ENCODE peak calls at places on chromosome 14, in ten cellular contexts. B is endothelial cell; G is iris pigment epithelial cell; V is activated naive CD8-positive, alpha-beta T cell treated with anti-CD3 and anti-CD28 coated beads, Interleukin-2, amount 50 U/mL, for 24 hours; L is K562; X is NCI-H2171; K is heart right ventricle; C is lung; M is SW 1271; Q is non-pigmented ciliary epithelial cell. E is an unnamed sample.
A peak's percentile ranks its signal among the peaks of the same experiment; 100 is the strongest.

GRCh38 chr14:89429206-89430091 is 12.4 kb upstream of the FOXN3 start:
- DNase-seq in K (no peak), Q (no peak), X (peak; percentile 58), B (no peak), M (no peak), L (no peak), V (peak; percentile 62), C (no peak), G (no peak), E (no peak)

GRCh38 chr14:34981743-34982420 is 910 bp upstream of the SRP54 start:
- DNase-seq in G (peak; percentile 65), X (peak; percentile 28), C (peak; percentile 31), B (peak; percentile 52), K (no peak), L (no peak), M (peak; percentile 73), V (peak; percentile 33), Q (no peak), E (peak; percentile 55)

GRCh38 chr14:21940887-21941855 is 267.6 kb upstream of the OR4E1 start:
- DNase-seq in M (peak; percentile 45), G (peak; percentile 32), Q (no peak), L (peak; percentile 5), B (peak; percentile 53), V (peak; percentile 11), C (no peak), X (peak; percentile 53), K (no peak), E (peak; percentile 52)

GRCh38 chr14:65352964-65353530 is 59.5 kb upstream of the FUT8 start:
- DNase-seq in K (no peak), Q (no peak), V (peak; percentile 20), L (no peak), C (no peak), X (no peak), G (no peak), M (no peak), B (no peak), E (peak; percentile 89)

GRCh38 chr14:51431033-51431709 is 191.1 kb downstream of the TMX1 start:
- DNase-seq in Q (no peak), C (no peak), V (no peak), K (no peak), B (no peak), L (no peak), G (peak; percentile 69), X (no peak), M (no peak), E (no peak)

GRCh38 chr14:44833376-44833775 is 128.4 kb downstream of the KLHL28 start:
- DNase-seq in X (no peak), V (no peak), M (no peak), C (no peak), G (peak; percentile 19), L (no peak), K (no peak), Q (no peak), B (no peak), E (peak; percentile 54)

GRCh38 chr14:96745500-96746051 is 51.6 kb upstream of the VRK1 start:
- DNase-seq in X (no peak), Q (no peak), V (no peak), B (no peak), L (no peak), K (no peak), G (peak; percentile 7), M (no peak), C (no peak), E (no peak)

GRCh38 chr14:73457935-73458218 is 469 bp downstream of the NUMB start:
- DNase-seq in B (no peak), K (peak; percentile 49), C (peak; percentile 57), M (no peak), V (peak; percentile 18), X (no peak), L (no peak), Q (no peak), G (no peak), E (peak; percentile 39)

GRCh38 chr14:90767899-90768298 is 48.3 kb downstream of the TTC7B start:
- DNase-seq in V (no peak), K (no peak), L (no peak), Q (no peak), M (no peak), B (no peak), G (no peak), X (no peak), C (no peak), E (no peak)

GRCh38 chr14:69812725-69813124 is 15.7 kb upstream of the SLC10A1 start:
- DNase-seq in B (no peak), M (no peak), L (no peak), C (no peak), V (no peak), X (no peak), K (no peak), Q (no peak), G (no peak), E (peak; percentile 15)

E was measured in MCF 10A.